ENCODE peak calls at places on chromosomes 3 and 15, in six cellular contexts. One of them, this sample, is unnamed.

GRCh38 chr15:50750227-50750597 is 15.3 kb downstream of the SPPL2A start:
- DNase-seq in astrocyte: no peak
- DNase-seq in neuronal stem cell: no peak
- DNase-seq in OCI-LY7: no peak
- DNase-seq in effector memory CD4-positive, alpha-beta T cell: no peak
- DNase-seq in CD4-positive, alpha-beta T cell: no peak
- DNase-seq in this sample: no peak

GRCh38 chr15:95520511-95520910 is 810.0 kb upstream of the NR2F2 start:
- DNase-seq in effector memory CD4-positive, alpha-beta T cell: no peak
- DNase-seq in neuronal stem cell: no peak
- DNase-seq in CD4-positive, alpha-beta T cell: no peak
- DNase-seq in OCI-LY7: no peak
- DNase-seq in astrocyte: peak; percentile 46
- DNase-seq in this sample: no peak

GRCh38 chr3:187040637-187041361 is 98.5 kb downstream of the RPL39L start:
- DNase-seq in OCI-LY7: no peak
- DNase-seq in astrocyte: peak; percentile 56
- DNase-seq in effector memory CD4-positive, alpha-beta T cell: no peak
- DNase-seq in CD4-positive, alpha-beta T cell: no peak
- DNase-seq in neuronal stem cell: no peak
- DNase-seq in this sample: no peak

GRCh38 chr15:68258684-68259083 is 18.9 kb upstream of the FEM1B start:
- DNase-seq in neuronal stem cell: no peak
- DNase-seq in astrocyte: no peak
- DNase-seq in effector memory CD4-positive, alpha-beta T cell: no peak
- DNase-seq in OCI-LY7: no peak
- DNase-seq in CD4-positive, alpha-beta T cell: peak; percentile 7
- DNase-seq in this sample: no peak

GRCh38 chr3:101936419-101937331 is 87.4 kb downstream of the NFKBIZ start:
- DNase-seq in CD4-positive, alpha-beta T cell: no peak
- DNase-seq in effector memory CD4-positive, alpha-beta T cell: no peak
- DNase-seq in OCI-LY7: peak; percentile 70
- DNase-seq in astrocyte: peak; percentile 91
- DNase-seq in neuronal stem cell: no peak
- DNase-seq in this sample: peak; percentile 85

GRCh38 chr15:101397521-101398003 is 91.9 kb downstream of the PCSK6 start:
- DNase-seq in astrocyte: no peak
- DNase-seq in OCI-LY7: no peak
- DNase-seq in neuronal stem cell: no peak
- DNase-seq in effector memory CD4-positive, alpha-beta T cell: no peak
- DNase-seq in CD4-positive, alpha-beta T cell: no peak
- DNase-seq in this sample: peak; percentile 60

GRCh38 chr3:42795621-42796181 is 8.6 kb downstream of the HIGD1A start:
- DNase-seq in effector memory CD4-positive, alpha-beta T cell: no peak
- DNase-seq in astrocyte: no peak
- DNase-seq in OCI-LY7: no peak
- DNase-seq in CD4-positive, alpha-beta T cell: no peak
- DNase-seq in neuronal stem cell: no peak
- DNase-seq in this sample: no peak

GRCh38 chr3:57331078-57331477 is 38.6 kb upstream of the ASB14 start:
- DNase-seq in effector memory CD4-positive, alpha-beta T cell: no peak
- DNase-seq in OCI-LY7: peak; percentile 6
- DNase-seq in astrocyte: no peak
- DNase-seq in neuronal stem cell: no peak
- DNase-seq in CD4-positive, alpha-beta T cell: no peak
- DNase-seq in this sample: no peak

GRCh38 chr3:137761563-137762503 is 2.3 kb upstream of the SOX14 start:
- DNase-seq in neuronal stem cell: no peak
- DNase-seq in CD4-positive, alpha-beta T cell: no peak
- DNase-seq in astrocyte: no peak
- DNase-seq in OCI-LY7: no peak
- DNase-seq in effector memory CD4-positive, alpha-beta T cell: no peak
- DNase-seq in this sample: no peak

GRCh38 chr3:140917769-140918168 is 23.9 kb upstream of the SLC25A36 start:
- DNase-seq in neuronal stem cell: no peak
- DNase-seq in CD4-positive, alpha-beta T cell: no peak
- DNase-seq in astrocyte: no peak
- DNase-seq in effector memory CD4-positive, alpha-beta T cell: no peak
- DNase-seq in OCI-LY7: no peak
- DNase-seq in this sample: no peak

GRCh38 chr15:76185716-76186115 is 125.6 kb downstream of the ETFA start:
- DNase-seq in neuronal stem cell: peak; percentile 33
- DNase-seq in OCI-LY7: peak; percentile 56
- DNase-seq in astrocyte: peak; percentile 49
- DNase-seq in CD4-positive, alpha-beta T cell: no peak
- DNase-seq in effector memory CD4-positive, alpha-beta T cell: no peak
- DNase-seq in this sample: peak; percentile 49

GRCh38 chr3:182303169-182303568 is 490.1 kb upstream of the ATP11B start:
- DNase-seq in neuronal stem cell: no peak
- DNase-seq in CD4-positive, alpha-beta T cell: no peak
- DNase-seq in effector memory CD4-positive, alpha-beta T cell: no peak
- DNase-seq in astrocyte: no peak
- DNase-seq in OCI-LY7: no peak
- DNase-seq in this sample: no peak

GRCh38 chr15:96041982-96042733 is 288.3 kb upstream of the NR2F2 start:
- DNase-seq in astrocyte: no peak
- DNase-seq in CD4-positive, alpha-beta T cell: no peak
- DNase-seq in OCI-LY7: no peak
- DNase-seq in neuronal stem cell: no peak
- DNase-seq in effector memory CD4-positive, alpha-beta T cell: no peak
- DNase-seq in this sample: no peak

GRCh38 chr15:53837263-53837662 is 77.8 kb upstream of the WDR72 start:
- DNase-seq in effector memory CD4-positive, alpha-beta T cell: no peak
- DNase-seq in OCI-LY7: no peak
- DNase-seq in CD4-positive, alpha-beta T cell: no peak
- DNase-seq in astrocyte: no peak
- DNase-seq in neuronal stem cell: no peak
- DNase-seq in this sample: no peak

GRCh38 chr3:45630325-45630724 is 35.8 kb downstream of the LIMD1 start:
- DNase-seq in OCI-LY7: no peak
- DNase-seq in neuronal stem cell: no peak
- DNase-seq in effector memory CD4-positive, alpha-beta T cell: no peak
- DNase-seq in CD4-positive, alpha-beta T cell: no peak
- DNase-seq in astrocyte: no peak
- DNase-seq in this sample: no peak

GRCh38 chr3:45632956-45633355 is 38.4 kb downstream of the LIMD1 start:
- DNase-seq in effector memory CD4-positive, alpha-beta T cell: no peak
- DNase-seq in neuronal stem cell: no peak
- DNase-seq in OCI-LY7: no peak
- DNase-seq in CD4-positive, alpha-beta T cell: no peak
- DNase-seq in astrocyte: no peak
- DNase-seq in this sample: no peak

GRCh38 chr3:45635475-45636256 is 41.1 kb downstream of the LIMD1 start:
- DNase-seq in neuronal stem cell: no peak
- DNase-seq in OCI-LY7: no peak
- DNase-seq in astrocyte: peak; percentile 80
- DNase-seq in effector memory CD4-positive, alpha-beta T cell: no peak
- DNase-seq in CD4-positive, alpha-beta T cell: no peak
- DNase-seq in this sample: peak; percentile 77

GRCh38 chr3:45628746-45629145 is 34.2 kb downstream of the LIMD1 start:
- DNase-seq in effector memory CD4-positive, alpha-beta T cell: no peak
- DNase-seq in OCI-LY7: no peak
- DNase-seq in CD4-positive, alpha-beta T cell: no peak
- DNase-seq in astrocyte: no peak
- DNase-seq in neuronal stem cell: no peak
- DNase-seq in this sample: no peak

GRCh38 chr3:45631486-45631885 is 36.9 kb downstream of the LIMD1 start:
- DNase-seq in neuronal stem cell: no peak
- DNase-seq in CD4-positive, alpha-beta T cell: no peak
- DNase-seq in effector memory CD4-positive, alpha-beta T cell: no peak
- DNase-seq in OCI-LY7: peak; percentile 20
- DNase-seq in astrocyte: no peak
- DNase-seq in this sample: no peak
- H3K27ac ChIP-seq in neuronal stem cell: no peak overlapping the region
- H3K27ac ChIP-seq in CD4-positive, alpha-beta T cell: no peak overlapping the region
- H3K27ac ChIP-seq in effector memory CD4-positive, alpha-beta T cell: no peak overlapping the region
- H3K27ac ChIP-seq in OCI-LY7: no peak overlapping the region
- H3K27ac ChIP-seq in astrocyte: no peak overlapping the region
- H3K27ac ChIP-seq in this sample: no peak overlapping the region

GRCh38 chr15:60971719-60972118 is 257.4 kb downstream of the RORA start:
- DNase-seq in CD4-positive, alpha-beta T cell: no peak
- DNase-seq in effector memory CD4-positive, alpha-beta T cell: no peak
- DNase-seq in neuronal stem cell: no peak
- DNase-seq in OCI-LY7: no peak
- DNase-seq in astrocyte: no peak
- DNase-seq in this sample: no peak

GRCh38 chr15:60972866-60973265 is 256.2 kb downstream of the RORA start:
- DNase-seq in OCI-LY7: no peak
- DNase-seq in CD4-positive, alpha-beta T cell: no peak
- DNase-seq in effector memory CD4-positive, alpha-beta T cell: no peak
- DNase-seq in astrocyte: peak; percentile 80
- DNase-seq in neuronal stem cell: no peak
- DNase-seq in this sample: no peak

GRCh38 chr15:60972301-60972700 is 256.8 kb downstream of the RORA start:
- DNase-seq in astrocyte: peak; percentile 94
- DNase-seq in CD4-positive, alpha-beta T cell: no peak
- DNase-seq in OCI-LY7: no peak
- DNase-seq in neuronal stem cell: no peak
- DNase-seq in effector memory CD4-positive, alpha-beta T cell: no peak
- DNase-seq in this sample: peak; percentile 47

GRCh38 chr15:60969658-60970057 is 259.4 kb downstream of the RORA start:
- DNase-seq in OCI-LY7: no peak
- DNase-seq in CD4-positive, alpha-beta T cell: no peak
- DNase-seq in effector memory CD4-positive, alpha-beta T cell: no peak
- DNase-seq in astrocyte: no peak
- DNase-seq in neuronal stem cell: no peak
- DNase-seq in this sample: no peak

DNA sequence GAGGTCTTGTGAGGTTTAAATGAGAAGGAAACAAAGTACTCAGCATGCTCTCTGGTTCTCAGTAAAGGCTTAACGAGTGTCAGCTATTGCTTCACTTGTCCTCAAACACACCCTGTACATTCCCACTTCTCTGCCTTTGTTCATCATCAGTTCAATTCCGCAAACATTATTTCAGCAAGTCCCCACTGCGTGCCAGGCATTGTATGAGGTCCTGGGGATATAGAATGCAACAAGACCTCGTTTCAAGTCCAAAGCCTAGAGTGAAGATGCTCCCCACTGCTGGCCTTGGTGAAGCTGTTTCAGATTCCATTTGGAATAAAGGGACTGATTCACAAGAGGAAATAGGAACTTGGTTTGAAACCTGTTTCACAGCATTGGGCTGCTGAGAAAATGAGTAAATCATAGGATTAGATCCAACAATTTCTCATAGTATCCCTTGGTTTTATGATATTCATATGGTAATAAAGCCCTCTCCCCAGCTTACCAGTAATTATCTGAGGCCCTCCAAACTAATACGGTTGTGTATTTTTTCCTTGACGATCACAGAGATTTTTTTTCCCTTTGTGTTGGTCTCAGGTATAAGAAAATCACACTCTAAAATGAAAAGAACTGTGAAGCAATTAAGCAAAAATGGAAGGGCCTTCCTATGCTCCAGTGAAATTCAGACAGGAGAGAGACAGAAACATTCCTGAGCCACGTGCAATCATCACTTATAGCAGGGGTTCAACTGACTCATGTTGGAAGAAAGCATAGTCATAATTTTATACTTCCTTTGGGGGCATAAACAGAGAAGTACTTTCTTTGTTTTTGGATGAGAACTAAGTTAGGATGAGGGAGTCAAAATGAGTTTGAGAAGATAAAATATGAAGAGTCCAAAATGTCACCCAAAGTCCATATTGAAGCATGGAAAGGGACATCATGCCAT is 258.6 kb downstream of the RORA start:
- DNase-seq in CD4-positive, alpha-beta T cell: no peak
- DNase-seq in OCI-LY7: no peak
- DNase-seq in effector memory CD4-positive, alpha-beta T cell: no peak
- DNase-seq in astrocyte: peak; percentile 36
- DNase-seq in neuronal stem cell: no peak
- DNase-seq in this sample: peak; percentile 21
- H3K27ac ChIP-seq in CD4-positive, alpha-beta T cell: no peak overlapping the region
- H3K27ac ChIP-seq in OCI-LY7: no peak overlapping the region
- H3K27ac ChIP-seq in effector memory CD4-positive, alpha-beta T cell: no peak overlapping the region
- H3K27ac ChIP-seq in astrocyte: peak overlapping the region; percentile 51
- H3K27ac ChIP-seq in neuronal stem cell: no peak overlapping the region
- H3K27ac ChIP-seq in this sample: peak overlapping the region; percentile 91

GRCh38 chr3:40858364-40859115 is 333.8 kb downstream of the ZNF621 start:
- DNase-seq in CD4-positive, alpha-beta T cell: no peak
- DNase-seq in astrocyte: no peak
- DNase-seq in neuronal stem cell: no peak
- DNase-seq in OCI-LY7: no peak
- DNase-seq in effector memory CD4-positive, alpha-beta T cell: no peak
- DNase-seq in this sample: no peak
- H3K27ac ChIP-seq in CD4-positive, alpha-beta T cell: no peak overlapping the region
- H3K27ac ChIP-seq in astrocyte: no peak overlapping the region
- H3K27ac ChIP-seq in neuronal stem cell: no peak overlapping the region
- H3K27ac ChIP-seq in OCI-LY7: no peak overlapping the region
- H3K27ac ChIP-seq in effector memory CD4-positive, alpha-beta T cell: no peak overlapping the region
- H3K27ac ChIP-seq in this sample: no peak overlapping the region

DNA sequence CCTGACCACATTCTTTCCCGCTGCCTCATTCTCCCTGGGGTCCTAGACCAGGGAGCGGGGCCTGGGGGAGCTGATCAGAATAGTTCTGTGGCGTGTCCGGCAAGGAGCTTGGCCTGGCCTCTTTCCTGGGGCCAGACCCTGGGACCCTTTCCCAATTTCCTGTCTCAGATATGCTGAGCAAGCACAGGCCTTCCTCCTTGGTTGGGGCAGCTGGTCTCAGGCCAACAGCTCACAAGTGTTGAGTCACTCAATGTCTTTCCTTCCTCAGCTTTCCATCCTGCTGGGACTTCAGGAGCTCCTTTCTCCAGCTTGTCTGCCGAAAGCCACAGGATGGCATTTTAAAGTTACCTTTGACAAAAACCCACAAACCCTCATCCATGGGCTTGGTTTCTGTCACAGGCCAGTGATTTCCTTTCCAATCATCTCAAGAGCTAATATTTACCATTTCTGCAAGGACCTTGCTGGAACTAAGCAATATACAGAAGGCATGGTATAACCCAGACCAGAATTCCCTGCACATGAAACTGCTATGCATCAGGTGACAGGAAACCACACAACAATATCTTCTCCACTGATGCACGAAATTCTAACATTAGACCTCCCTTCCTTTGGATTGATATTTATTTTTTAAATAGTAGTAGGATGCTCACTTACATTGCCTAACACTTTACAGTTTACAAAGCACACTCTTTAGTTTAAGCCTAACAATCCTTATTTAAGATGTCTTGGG is 19.5 kb upstream of the TIMP4 start:
- DNase-seq in CD4-positive, alpha-beta T cell: no peak
- DNase-seq in neuronal stem cell: no peak
- DNase-seq in effector memory CD4-positive, alpha-beta T cell: no peak
- DNase-seq in OCI-LY7: no peak
- DNase-seq in astrocyte: peak; percentile 54
- DNase-seq in this sample: no peak
- H3K27ac ChIP-seq in CD4-positive, alpha-beta T cell: no peak overlapping the region
- H3K27ac ChIP-seq in neuronal stem cell: no peak overlapping the region
- H3K27ac ChIP-seq in effector memory CD4-positive, alpha-beta T cell: no peak overlapping the region
- H3K27ac ChIP-seq in OCI-LY7: no peak overlapping the region
- H3K27ac ChIP-seq in astrocyte: no peak overlapping the region
- H3K27ac ChIP-seq in this sample: no peak overlapping the region

GRCh38 chr3:105827101-105827634 is 41.6 kb downstream of the CBLB start:
- DNase-seq in CD4-positive, alpha-beta T cell: no peak
- DNase-seq in effector memory CD4-positive, alpha-beta T cell: no peak
- DNase-seq in astrocyte: peak; percentile 60
- DNase-seq in neuronal stem cell: no peak
- DNase-seq in OCI-LY7: no peak
- DNase-seq in this sample: no peak
- H3K27ac ChIP-seq in CD4-positive, alpha-beta T cell: no peak overlapping the region
- H3K27ac ChIP-seq in effector memory CD4-positive, alpha-beta T cell: no peak overlapping the region
- H3K27ac ChIP-seq in astrocyte: no peak overlapping the region
- H3K27ac ChIP-seq in neuronal stem cell: no peak overlapping the region
- H3K27ac ChIP-seq in OCI-LY7: no peak overlapping the region
- H3K27ac ChIP-seq in this sample: no peak overlapping the region

This sample was measured in SJSA1.